ENCODE peak calls at places on chromosomes 12 and 14, in seven cellular contexts. One of them, this sample, is unnamed.

GRCh38 chr12:74415633-74416032 is 122.0 kb upstream of the ATXN7L3B start:
- DNase-seq in NT2/D1: peak; percentile 18
- DNase-seq in skeletal muscle cell: no peak
- DNase-seq in naive thymus-derived CD8-positive, alpha-beta T cell: no peak
- DNase-seq in putamen: peak; percentile 19
- DNase-seq in WTC11: no peak
- DNase-seq in Peyer's patch: no peak
- DNase-seq in this sample: no peak

GRCh38 chr12:92369061-92369460 is 223.4 kb upstream of the BTG1 start:
- DNase-seq in NT2/D1: no peak
- DNase-seq in skeletal muscle cell: no peak
- DNase-seq in naive thymus-derived CD8-positive, alpha-beta T cell: no peak
- DNase-seq in putamen: no peak
- DNase-seq in WTC11: no peak
- DNase-seq in Peyer's patch: no peak
- DNase-seq in this sample: no peak

GRCh38 chr12:92535961-92536360 is 166.8 kb upstream of the PLEKHG7 start:
- DNase-seq in NT2/D1: no peak
- DNase-seq in skeletal muscle cell: no peak
- DNase-seq in naive thymus-derived CD8-positive, alpha-beta T cell: no peak
- DNase-seq in putamen: no peak
- DNase-seq in WTC11: no peak
- DNase-seq in Peyer's patch: no peak
- DNase-seq in this sample: no peak

GRCh38 chr12:24948452-24948815 is 467 bp downstream of the BCAT1 start:
- DNase-seq in NT2/D1: peak; percentile 76
- DNase-seq in skeletal muscle cell: no peak
- DNase-seq in naive thymus-derived CD8-positive, alpha-beta T cell: no peak
- DNase-seq in putamen: no peak
- DNase-seq in WTC11: no peak
- DNase-seq in Peyer's patch: no peak
- DNase-seq in this sample: no peak

GRCh38 chr12:111056618-111057521 is 136.5 kb upstream of the MYL2 start:
- DNase-seq in NT2/D1: no peak
- DNase-seq in skeletal muscle cell: no peak
- DNase-seq in naive thymus-derived CD8-positive, alpha-beta T cell: peak; percentile 61
- DNase-seq in putamen: no peak
- DNase-seq in WTC11: no peak
- DNase-seq in Peyer's patch: peak; percentile 62
- DNase-seq in this sample: peak; percentile 78

GRCh38 chr14:61089126-61089750 is 108.2 kb downstream of the SLC38A6 start:
- DNase-seq in NT2/D1: no peak
- DNase-seq in skeletal muscle cell: no peak
- DNase-seq in naive thymus-derived CD8-positive, alpha-beta T cell: no peak
- DNase-seq in putamen: no peak
- DNase-seq in WTC11: no peak
- DNase-seq in Peyer's patch: no peak
- DNase-seq in this sample: no peak

GRCh38 chr14:80996049-80996901 is 40.9 kb downstream of the TSHR start:
- DNase-seq in NT2/D1: no peak
- DNase-seq in skeletal muscle cell: peak; percentile 41
- DNase-seq in naive thymus-derived CD8-positive, alpha-beta T cell: no peak
- DNase-seq in putamen: peak; percentile 74
- DNase-seq in WTC11: no peak
- DNase-seq in Peyer's patch: no peak
- DNase-seq in this sample: no peak

GRCh38 chr14:50967719-50968266 is 23.5 kb upstream of the PYGL start:
- DNase-seq in NT2/D1: no peak
- DNase-seq in skeletal muscle cell: no peak
- DNase-seq in naive thymus-derived CD8-positive, alpha-beta T cell: no peak
- DNase-seq in putamen: no peak
- DNase-seq in WTC11: no peak
- DNase-seq in Peyer's patch: no peak
- DNase-seq in this sample: no peak

GRCh38 chr14:50357124-50357523 is 39.6 kb downstream of the CDKL1 start:
- DNase-seq in NT2/D1: no peak
- DNase-seq in skeletal muscle cell: no peak
- DNase-seq in naive thymus-derived CD8-positive, alpha-beta T cell: no peak
- DNase-seq in putamen: no peak
- DNase-seq in WTC11: no peak
- DNase-seq in Peyer's patch: no peak
- DNase-seq in this sample: no peak

GRCh38 chr14:28375295-28375694 is 391.3 kb upstream of the FOXG1 start:
- DNase-seq in NT2/D1: peak; percentile 22
- DNase-seq in skeletal muscle cell: no peak
- DNase-seq in naive thymus-derived CD8-positive, alpha-beta T cell: no peak
- DNase-seq in putamen: peak; percentile 19
- DNase-seq in WTC11: peak; percentile 51
- DNase-seq in Peyer's patch: no peak
- DNase-seq in this sample: no peak

GRCh38 chr12:93569656-93570551 is 2.6 kb upstream of the SOCS2 start:
- DNase-seq in NT2/D1: peak; percentile 90
- DNase-seq in skeletal muscle cell: peak; percentile 66
- DNase-seq in naive thymus-derived CD8-positive, alpha-beta T cell: peak; percentile 62
- DNase-seq in putamen: peak; percentile 76
- DNase-seq in WTC11: peak; percentile 92
- DNase-seq in Peyer's patch: peak; percentile 81
- DNase-seq in this sample: peak; percentile 79

GRCh38 chr12:128662106-128662505 is 161.7 kb downstream of the SLC15A4 start:
- DNase-seq in NT2/D1: no peak
- DNase-seq in skeletal muscle cell: no peak
- DNase-seq in naive thymus-derived CD8-positive, alpha-beta T cell: no peak
- DNase-seq in putamen: no peak
- DNase-seq in WTC11: no peak
- DNase-seq in Peyer's patch: no peak
- DNase-seq in this sample: no peak

GRCh38 chr14:67717048-67717447 is 15.4 kb downstream of the RDH12 start:
- DNase-seq in NT2/D1: no peak
- DNase-seq in skeletal muscle cell: no peak
- DNase-seq in naive thymus-derived CD8-positive, alpha-beta T cell: no peak
- DNase-seq in putamen: no peak
- DNase-seq in WTC11: no peak
- DNase-seq in Peyer's patch: no peak
- DNase-seq in this sample: no peak

GRCh38 chr12:121124402-121125109 is 8.1 kb upstream of the P2RX7 start:
- DNase-seq in NT2/D1: peak; percentile 46
- DNase-seq in skeletal muscle cell: no peak
- DNase-seq in naive thymus-derived CD8-positive, alpha-beta T cell: no peak
- DNase-seq in putamen: no peak
- DNase-seq in WTC11: no peak
- DNase-seq in Peyer's patch: no peak
- DNase-seq in this sample: no peak

GRCh38 chr14:21072102-21072501 is 2.0 kb downstream of the ARHGEF40 start:
- DNase-seq in NT2/D1: no peak
- DNase-seq in skeletal muscle cell: peak; percentile 92
- DNase-seq in naive thymus-derived CD8-positive, alpha-beta T cell: no peak
- DNase-seq in putamen: no peak
- DNase-seq in WTC11: no peak
- DNase-seq in Peyer's patch: no peak
- DNase-seq in this sample: no peak

GRCh38 chr12:92029902-92030586 is 115.6 kb downstream of the BTG1 start:
- DNase-seq in NT2/D1: no peak
- DNase-seq in skeletal muscle cell: no peak
- DNase-seq in naive thymus-derived CD8-positive, alpha-beta T cell: no peak
- DNase-seq in putamen: no peak
- DNase-seq in WTC11: no peak
- DNase-seq in Peyer's patch: no peak
- DNase-seq in this sample: no peak

This sample was measured in CD8-positive, alpha-beta memory T cell.